ENCODE peak calls at places on chromosomes 3 and 15, in four cellular contexts. K, Q, W and C are unnamed samples.

GRCh38 chr3:121431717-121432517 is 113.9 kb downstream of the POLQ start:
- DNase-seq in K (no peak), Q (no peak), W (no peak), C (no peak)

GRCh38 chr15:39886418-39886817 is 33.6 kb downstream of the GPR176 start:
- DNase-seq in K (no peak), Q (no peak), W (no peak), C (no peak)

GRCh38 chr15:92898988-92899909 is 875 bp upstream of the CHD2 start:
- DNase-seq in K (no peak), Q (no peak), W (no peak), C (no peak)

GRCh38 chr3:18288243-18288642 is 136.9 kb downstream of the SATB1 start:
- DNase-seq in K (no peak), Q (no peak), W (no peak), C (no peak)

GRCh38 chr3:57164217-57164605 is 942 bp downstream of the IL17RD start:
- DNase-seq in K (no peak), Q (no peak), W (peak; percentile 58), C (no peak)

GRCh38 chr15:40338041-40338657 is 2.6 kb downstream of the CCDC9B start:
- DNase-seq in K (peak; percentile 16), Q (no peak), W (peak; percentile 86), C (no peak)

GRCh38 chr3:64104006-64104405 is 80.7 kb upstream of the PSMD6 start:
- DNase-seq in K (no peak), Q (no peak), W (no peak), C (no peak)

GRCh38 chr3:94269763-94270162 is 206.9 kb downstream of the NSUN3 start:
- DNase-seq in K (no peak), Q (no peak), W (no peak), C (no peak)

GRCh38 chr3:39189648-39190269 is 2.6 kb downstream of the XIRP1 start:
- DNase-seq in K (peak; percentile 25), Q (peak; percentile 21), W (peak; percentile 73), C (no peak)

GRCh38 chr3:20230954-20231353 is 44.9 kb upstream of the SGO1 start:
- DNase-seq in K (no peak), Q (no peak), W (no peak), C (no peak)

GRCh38 chr15:80679167-80679804 is 15.8 kb upstream of the ABHD17C start:
- DNase-seq in K (no peak), Q (no peak), W (no peak), C (no peak)

GRCh38 chr3:140128217-140129137 is 193.5 kb downstream of the CLSTN2 start:
- DNase-seq in K (no peak), Q (no peak), W (peak; percentile 52), C (no peak)

GRCh38 chr3:99678023-99678422 is 39.6 kb downstream of the COL8A1 start:
- DNase-seq in K (no peak), Q (no peak), W (no peak), C (no peak)

GRCh38 chr15:33934396-33934795 is 33.9 kb upstream of the CHRM5 start:
- DNase-seq in K (no peak), Q (no peak), W (no peak), C (no peak)

GRCh38 chr3:158384019-158384418 is 187.0 kb upstream of the MLF1 start:
- DNase-seq in K (no peak), Q (no peak), W (no peak), C (no peak)

GRCh38 chr15:58524247-58524646 is 92.5 kb downstream of the LIPC start:
- DNase-seq in K (no peak), Q (no peak), W (no peak), C (no peak)

GRCh38 chr15:53833134-53833624 is 73.7 kb upstream of the WDR72 start:
- DNase-seq in K (peak; percentile 10), Q (no peak), W (no peak), C (no peak)

GRCh38 chr3:69013256-69014021 is at the start of gene EOGT:
- DNase-seq in K (peak; percentile 69), Q (peak; percentile 87), W (peak; percentile 91), C (peak; percentile 59)

GRCh38 chr3:186070550-186070949 is 38.3 kb downstream of the ETV5 start:
- DNase-seq in K (no peak), Q (no peak), W (no peak), C (no peak)

GRCh38 chr3:11680509-11680908 is 36.8 kb upstream of the VGLL4 start:
- DNase-seq in K (no peak), Q (no peak), W (no peak), C (no peak)

GRCh38 chr3:39407773-39408492 is 1.4 kb downstream of the RPSA start:
- DNase-seq in K (no peak), Q (no peak), W (no peak), C (no peak)

GRCh38 chr3:115916866-115917265 is 293.6 kb downstream of the GAP43 start:
- DNase-seq in K (no peak), Q (no peak), W (no peak), C (no peak)

GRCh38 chr3:79367066-79367465 is 400.7 kb downstream of the ROBO1 start:
- DNase-seq in K (no peak), Q (peak; percentile 72), W (no peak), C (no peak)

GRCh38 chr3:138923531-138923994 is 23.4 kb downstream of the FOXL2 start:
- DNase-seq in K (peak; percentile 17), Q (peak; percentile 39), W (peak; percentile 94), C (peak; percentile 45)

GRCh38 chr3:81443948-81444347 is 317.5 kb downstream of the GBE1 start:
- DNase-seq in K (no peak), Q (no peak), W (no peak), C (no peak)

GRCh38 chr3:31250116-31250813 is 282.5 kb upstream of the STT3B start:
- DNase-seq in K (no peak), Q (no peak), W (no peak), C (no peak)

GRCh38 chr3:116005404-116005803 is 382.1 kb downstream of the GAP43 start:
- DNase-seq in K (no peak), Q (peak; percentile 73), W (no peak), C (peak; percentile 15)

GRCh38 chr3:195421410-195421809 is 21.4 kb downstream of the ACAP2 start:
- DNase-seq in K (no peak), Q (no peak), W (no peak), C (no peak)